ENCODE peak calls at places on chromosomes 2 and 18, in six cellular contexts. K, J, S, T, N and C are unnamed samples.

GRCh38 chr18:62588217-62588616 is 65.4 kb downstream of the ZCCHC2 start:
- DNase-seq in N (no peak), J (no peak), K (no peak), S (no peak), T (no peak), C (no peak)

GRCh38 chr18:3329471-3329870 is 67.5 kb downstream of the MYL12B start:
- DNase-seq in N (no peak), S (no peak), K (peak), J (no peak), T (no peak), C (no peak)

GRCh38 chr2:70094978-70095832 is 7.9 kb downstream of the PCBP1 start:
- DNase-seq in T (peak), N (peak), S (peak), J (no peak), K (no peak), C (peak)

GRCh38 chr2:95262896-95263542 is 11.2 kb upstream of the PROM2 start:
- DNase-seq in S (no peak), J (no peak), K (no peak), T (no peak), N (no peak), C (no peak)

GRCh38 chr2:63048367-63049171 is 2.1 kb upstream of the OTX1 start:
- DNase-seq in N (no peak), T (no peak), K (no peak), J (no peak), S (no peak), C (no peak)

GRCh38 chr2:28507806-28508764 is 12.2 kb downstream of the PLB1 start:
- DNase-seq in J (no peak), S (no peak), K (peak), T (no peak), N (peak), C (no peak)

GRCh38 chr2:41024806-41025205 is 572.9 kb upstream of the SLC8A1 start:
- DNase-seq in S (no peak), N (no peak), K (no peak), T (no peak), J (no peak), C (no peak)

GRCh38 chr2:36892805-36893204 is 73.5 kb downstream of the STRN start:
- DNase-seq in N (no peak), J (no peak), K (no peak), S (no peak), T (no peak), C (no peak)

GRCh38 chr2:218262631-218263586 is 2.1 kb downstream of the GPBAR1 start:
- DNase-seq in K (no peak), J (no peak), T (no peak), N (no peak), S (no peak), C (peak)

GRCh38 chr2:181849601-181850000 is 41.9 kb upstream of the ITPRID2 start:
- DNase-seq in T (no peak), N (no peak), J (no peak), S (no peak), K (no peak), C (no peak)

GRCh38 chr2:187989925-187990623 is 301.6 kb upstream of the GULP1 start:
- DNase-seq in S (no peak), T (no peak), K (peak), N (no peak), J (no peak), C (no peak)

GRCh38 chr18:10230072-10230471 is 224.4 kb upstream of the APCDD1 start:
- DNase-seq in S (no peak), J (peak), N (no peak), K (peak), T (no peak), C (peak)

GRCh38 chr2:15875969-15876705 is 64.2 kb upstream of the MYCN start:
- DNase-seq in S (no peak), K (no peak), T (no peak), N (no peak), J (no peak), C (no peak)

GRCh38 chr2:119008108-119008507 is 66.1 kb downstream of the MARCO start:
- DNase-seq in S (no peak), T (no peak), J (no peak), N (no peak), K (no peak), C (no peak)

GRCh38 chr2:115115135-115115534 is 672.7 kb downstream of the DPP10 start:
- DNase-seq in J (no peak), T (no peak), K (no peak), N (no peak), S (no peak), C (no peak)

GRCh38 chr18:46283895-46284295 is 179.7 kb downstream of the HAUS1 start:
- DNase-seq in N (no peak), S (no peak), K (no peak), J (no peak), T (no peak), C (no peak)

GRCh38 chr2:144409241-144409640 is 110.7 kb downstream of the ZEB2 start:
- DNase-seq in S (no peak), T (no peak), J (no peak), K (no peak), N (no peak), C (no peak)

GRCh38 chr2:191041418-191042161 is 27.6 kb upstream of the STAT1 start:
- DNase-seq in J (peak), K (peak), S (no peak), T (no peak), N (peak), C (peak)

GRCh38 chr2:120442923-120443571 is 97.1 kb downstream of the INHBB start:
- DNase-seq in S (no peak), K (no peak), T (no peak), J (no peak), N (peak), C (no peak)

GRCh38 chr2:60479226-60480088 is 74.0 kb downstream of the BCL11A start:
- DNase-seq in K (peak), S (no peak), J (no peak), N (peak), T (no peak), C (no peak)

GRCh38 chr18:68713131-68713530 is 1.8 kb downstream of the TMX3 start:
- DNase-seq in N (no peak), T (no peak), K (no peak), S (no peak), J (no peak), C (no peak)

GRCh38 chr2:168278424-168278888 is 31.1 kb upstream of the STK39 start:
- DNase-seq in J (peak), T (no peak), N (peak), K (peak), S (no peak), C (no peak)

GRCh38 chr2:182733572-182733971 is 17.5 kb downstream of the DNAJC10 start:
- DNase-seq in K (no peak), N (no peak), T (no peak), J (no peak), S (no peak), C (no peak)

GRCh38 chr2:60861736-60862135 is 19.6 kb upstream of the REL start:
- DNase-seq in J (no peak), K (no peak), T (no peak), S (no peak), N (no peak), C (no peak)

GRCh38 chr2:133674433-133675331 is 106.4 kb upstream of the NCKAP5 start:
- DNase-seq in N (peak), J (peak), K (no peak), S (peak), T (peak), C (peak)

GRCh38 chr2:127577973-127578372 is 42.5 kb downstream of the MYO7B start:
- DNase-seq in K (no peak), N (no peak), S (no peak), T (no peak), J (no peak), C (no peak)

GRCh38 chr2:199955007-199955338 is 318 bp downstream of the TYW5 start:
- DNase-seq in N (no peak), J (no peak), K (no peak), S (no peak), T (no peak), C (no peak)

GRCh38 chr18:37471619-37472018 is 94.0 kb downstream of the CELF4 start:
- DNase-seq in N (no peak), K (no peak), S (no peak), J (no peak), T (no peak), C (no peak)

GRCh38 chr18:11747286-11747685 is 58.2 kb downstream of the GNAL start:
- DNase-seq in K (no peak), N (no peak), J (no peak), S (no peak), T (no peak), C (no peak)

GRCh38 chr2:112187805-112188596 is 49.8 kb downstream of the FBLN7 start:
- DNase-seq in K (peak), S (no peak), N (peak), J (no peak), T (no peak), C (no peak)

GRCh38 chr2:194205568-194206227 is 1451.3 kb upstream of the SLC39A10 start:
- DNase-seq in N (no peak), S (no peak), J (no peak), T (no peak), K (no peak), C (no peak)

GRCh38 chr2:15693926-15694588 is 102.4 kb downstream of the DDX1 start:
- DNase-seq in S (no peak), T (no peak), N (no peak), K (no peak), J (no peak), C (no peak)

GRCh38 chr2:157895531-157895930 is 19.4 kb upstream of the ACVR1 start:
- DNase-seq in J (peak), K (no peak), S (no peak), T (no peak), N (no peak), C (no peak)

GRCh38 chr2:100197643-100198153 is 55.3 kb upstream of the AFF3 start:
- DNase-seq in J (peak), K (no peak), S (peak), T (peak), N (peak), C (peak)

GRCh38 chr2:158380786-158381185 is 75.8 kb downstream of the CCDC148 start:
- DNase-seq in T (no peak), K (no peak), N (no peak), J (no peak), S (no peak), C (no peak)

GRCh38 chr2:120825370-120826259 is 89.9 kb downstream of the GLI2 start:
- DNase-seq in T (no peak), S (no peak), J (peak), N (peak), K (peak), C (peak)

GRCh38 chr2:109396338-109397180 is 217.2 kb downstream of the SEPTIN10 start:
- DNase-seq in K (peak), N (no peak), S (no peak), T (no peak), J (no peak), C (no peak)

GRCh38 chr2:45651415-45652089 is at the start of gene PRKCE:
- DNase-seq in T (peak), S (peak), N (peak), K (peak), J (peak), C (peak)

GRCh38 chr2:132950986-132951385 is 281.0 kb upstream of the LYPD1 start:
- DNase-seq in N (no peak), S (no peak), J (no peak), T (no peak), K (no peak), C (no peak)

GRCh38 chr2:64913357-64913869 is 75.8 kb upstream of the SLC1A4 start:
- DNase-seq in S (no peak), N (peak), J (no peak), K (peak), T (no peak), C (no peak)
- TF ChIP-seq CTCF in S (no peak), N (peak), J (peak), K (peak), T (no peak), C (no peak)

DNA sequence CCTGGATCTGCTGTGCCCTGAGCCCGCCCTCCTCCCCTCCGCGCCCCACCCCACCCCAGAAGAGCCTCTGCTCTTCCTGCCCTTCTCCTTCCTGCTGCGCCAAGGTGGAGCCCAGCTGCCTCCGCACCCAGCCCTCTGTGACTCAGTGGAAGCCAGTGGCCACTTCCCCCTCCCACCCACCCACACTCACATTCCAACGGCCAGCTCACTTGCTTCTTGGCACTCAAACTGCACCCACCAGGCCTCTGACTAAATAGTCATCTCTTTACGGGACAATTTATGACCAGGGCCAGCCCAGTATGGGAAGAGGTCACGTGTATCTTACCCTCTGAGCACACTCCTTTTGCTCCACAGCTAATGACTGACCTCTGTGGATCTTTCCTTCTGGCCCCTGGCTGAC is 150.4 kb upstream of the SLC1A4 start:
- DNase-seq in K (peak), J (peak), N (peak), S (no peak), T (no peak), C (peak)
- H3K27ac ChIP-seq in K (peak), J (no peak), N (peak), S (no peak), T (no peak), C (no peak)

DNA sequence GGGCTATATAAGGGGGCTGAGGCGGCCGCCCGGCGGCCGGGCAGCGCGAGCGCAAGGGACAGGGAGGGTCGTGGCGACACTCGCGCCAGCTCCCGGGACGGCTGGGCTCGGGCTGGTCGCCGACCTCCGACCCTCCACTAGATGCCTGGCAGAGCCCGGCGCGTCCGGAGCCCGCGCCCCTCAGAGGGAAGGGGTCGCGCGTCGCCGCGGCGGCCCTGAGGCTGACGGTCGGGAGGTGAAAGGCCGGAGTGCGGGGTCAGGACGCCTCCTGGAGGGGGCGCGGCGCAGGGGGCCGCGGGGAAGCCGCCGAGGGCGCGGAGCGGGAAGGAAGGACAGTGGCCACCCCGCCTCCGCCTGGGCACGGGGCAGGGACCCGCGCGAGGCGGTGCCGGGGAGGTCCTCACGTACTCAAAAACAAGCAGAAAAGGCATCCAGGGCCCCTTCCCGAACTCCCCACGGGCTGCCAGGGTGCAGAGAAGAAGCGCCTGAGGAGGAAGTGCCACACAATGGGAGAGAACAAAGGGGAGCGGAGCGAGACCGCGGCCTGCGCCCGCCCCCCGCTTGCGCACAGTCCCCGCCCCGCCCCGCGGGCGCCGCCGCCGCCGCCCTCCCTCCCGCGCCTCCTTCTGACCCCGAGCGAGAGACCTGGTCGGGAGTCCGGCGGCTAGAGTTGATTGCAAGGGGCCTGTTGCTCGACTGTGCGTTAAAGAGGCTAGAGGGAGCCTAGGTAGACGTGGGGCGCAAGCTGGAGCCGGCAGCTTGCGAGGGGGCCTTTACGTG is 791 bp upstream of the KLF7 start:
- DNase-seq in J (peak), K (peak), T (peak), N (peak), S (peak), C (peak)
- TF ChIP-seq CTCF in J (peak), K (peak), T (peak), N (peak), S (peak), C (peak)

GRCh38 chr18:55988537-55988936 is 400.5 kb upstream of the TCF4 start:
- DNase-seq in S (no peak), J (peak), K (no peak), T (no peak), N (no peak), C (no peak)

GRCh38 chr18:55981712-55982475 is 393.9 kb upstream of the TCF4 start:
- DNase-seq in T (no peak), S (no peak), N (no peak), K (no peak), J (no peak), C (no peak)

GRCh38 chr18:55983433-55983832 is 395.4 kb upstream of the TCF4 start:
- DNase-seq in J (no peak), S (no peak), N (no peak), T (no peak), K (no peak), C (no peak)

DNA sequence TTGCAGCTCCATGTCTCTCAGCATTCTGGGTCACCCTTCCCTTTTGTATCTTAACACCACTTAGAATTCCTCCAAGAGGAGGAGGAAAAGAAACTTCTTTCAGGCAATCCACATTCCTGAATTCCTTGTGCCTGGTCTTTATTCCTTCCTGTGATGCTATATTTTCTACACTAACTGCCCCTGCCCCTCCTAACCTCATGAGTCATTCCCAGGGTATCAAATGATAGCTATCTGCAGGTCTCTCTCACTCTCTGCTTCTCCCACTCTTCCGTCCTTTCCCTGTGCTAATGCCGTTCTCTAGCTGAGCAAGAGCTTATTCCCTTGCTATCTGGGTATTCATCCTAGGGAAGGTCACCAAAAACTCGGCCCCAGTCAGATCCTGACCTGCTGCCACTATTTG is 395.0 kb upstream of the TCF4 start:
- DNase-seq in K (no peak), T (no peak), S (no peak), N (no peak), J (peak), C (no peak)
- H3K27ac ChIP-seq in K (no peak), T (no peak), S (no peak), N (no peak), J (no peak), C (no peak)